ENCODE peak calls at places on chromosome 9, in four cellular contexts. Z, R, I and A are unnamed samples.

GRCh38 chr9:2285411-2285810 is 270.3 kb downstream of the SMARCA2 start:
- DNase-seq in Z (no peak), R (no peak), I (no peak), A (no peak)

GRCh38 chr9:87064311-87064710 is 117.0 kb upstream of the GAS1 start:
- DNase-seq in Z (no peak), R (no peak), I (no peak), A (no peak)

GRCh38 chr9:89793124-89793495 is 188.3 kb downstream of the GADD45G start:
- DNase-seq in Z (no peak), R (no peak), I (no peak), A (no peak)

GRCh38 chr9:76699966-76700365 is 64.3 kb upstream of the PCA3 start:
- DNase-seq in Z (no peak), R (no peak), I (no peak), A (no peak)

GRCh38 chr9:16191691-16192402 is 639.0 kb downstream of the CCDC171 start:
- DNase-seq in Z (peak), R (peak), I (peak), A (peak)

GRCh38 chr9:87029904-87030303 is 82.6 kb upstream of the GAS1 start:
- DNase-seq in Z (no peak), R (no peak), I (no peak), A (no peak)

GRCh38 chr9:132729235-132729890 is 59.1 kb downstream of the GTF3C4 start:
- DNase-seq in Z (no peak), R (no peak), I (no peak), A (no peak)

GRCh38 chr9:114048533-114049452 is 29.3 kb downstream of the AMBP start:
- DNase-seq in Z (no peak), R (no peak), I (no peak), A (no peak)

GRCh38 chr9:129401623-129402340 is 219.1 kb downstream of the C9orf50 start:
- DNase-seq in Z (no peak), R (no peak), I (no peak), A (no peak)

DNA sequence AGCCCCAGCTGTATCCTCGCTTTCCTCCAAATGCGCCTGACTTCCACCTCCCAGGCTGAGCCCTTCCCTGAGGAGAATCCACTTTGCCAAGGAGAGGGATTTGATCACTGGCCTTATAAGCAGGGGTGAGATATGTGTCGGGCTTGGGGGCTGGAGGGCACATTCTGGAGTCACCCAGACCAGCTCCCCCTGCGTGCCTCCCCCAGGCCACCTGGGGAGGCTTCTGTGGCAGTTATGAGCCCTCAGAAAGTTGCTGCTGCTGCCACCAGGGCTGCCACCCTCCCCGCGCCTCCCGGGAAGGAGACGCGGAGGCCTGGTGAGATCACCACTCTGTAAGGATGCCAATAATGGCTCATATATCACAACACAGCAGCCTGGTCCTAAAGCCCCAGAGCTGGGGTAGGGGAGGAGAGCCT is 211.5 kb downstream of the PAPPA start:
- DNase-seq in Z (no peak), R (no peak), I (peak), A (no peak)
- TF ChIP-seq CTCF in Z (peak), R (no peak), I (no peak), A (no peak)

GRCh38 chr9:135474915-135475314 is 4.7 kb upstream of the PPP1R26 start:
- DNase-seq in Z (peak), R (no peak), I (no peak), A (no peak)
- TF ChIP-seq CTCF in Z (peak), R (peak), I (peak), A (no peak)

GRCh38 chr9:19030899-19031298 is 2.1 kb downstream of the SAXO1 start:
- DNase-seq in Z (no peak), R (no peak), I (no peak), A (no peak)

GRCh38 chr9:19032411-19032810 is 598 bp downstream of the SAXO1 start:
- DNase-seq in Z (no peak), R (no peak), I (no peak), A (no peak)

GRCh38 chr9:19033015-19033414 is at the start of gene SAXO1:
- DNase-seq in Z (no peak), R (no peak), I (no peak), A (no peak)

DNA sequence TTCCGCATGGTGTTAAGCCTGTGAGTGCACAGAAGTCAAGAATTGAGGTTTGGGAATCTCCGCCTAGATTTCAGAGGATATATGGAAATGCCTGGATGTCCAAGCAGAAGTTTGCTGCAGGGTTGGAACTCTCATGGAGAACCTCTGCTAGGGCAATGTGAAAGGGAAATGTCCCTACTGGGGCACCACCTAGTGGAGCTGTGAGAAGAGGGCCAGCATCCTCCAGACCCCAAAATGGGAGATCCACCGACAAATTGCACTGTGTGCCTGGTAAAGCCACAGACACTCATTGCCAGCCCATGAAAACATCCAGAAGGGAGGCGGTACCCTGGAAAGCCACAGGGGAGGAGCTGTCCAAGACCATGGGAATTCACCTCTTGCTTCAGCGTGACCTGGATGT is 3.6 kb upstream of the SAXO1 start:
- DNase-seq in Z (no peak), R (no peak), I (no peak), A (no peak)
- TF ChIP-seq CTCF in Z (no peak), R (no peak), I (no peak), A (no peak)

DNA sequence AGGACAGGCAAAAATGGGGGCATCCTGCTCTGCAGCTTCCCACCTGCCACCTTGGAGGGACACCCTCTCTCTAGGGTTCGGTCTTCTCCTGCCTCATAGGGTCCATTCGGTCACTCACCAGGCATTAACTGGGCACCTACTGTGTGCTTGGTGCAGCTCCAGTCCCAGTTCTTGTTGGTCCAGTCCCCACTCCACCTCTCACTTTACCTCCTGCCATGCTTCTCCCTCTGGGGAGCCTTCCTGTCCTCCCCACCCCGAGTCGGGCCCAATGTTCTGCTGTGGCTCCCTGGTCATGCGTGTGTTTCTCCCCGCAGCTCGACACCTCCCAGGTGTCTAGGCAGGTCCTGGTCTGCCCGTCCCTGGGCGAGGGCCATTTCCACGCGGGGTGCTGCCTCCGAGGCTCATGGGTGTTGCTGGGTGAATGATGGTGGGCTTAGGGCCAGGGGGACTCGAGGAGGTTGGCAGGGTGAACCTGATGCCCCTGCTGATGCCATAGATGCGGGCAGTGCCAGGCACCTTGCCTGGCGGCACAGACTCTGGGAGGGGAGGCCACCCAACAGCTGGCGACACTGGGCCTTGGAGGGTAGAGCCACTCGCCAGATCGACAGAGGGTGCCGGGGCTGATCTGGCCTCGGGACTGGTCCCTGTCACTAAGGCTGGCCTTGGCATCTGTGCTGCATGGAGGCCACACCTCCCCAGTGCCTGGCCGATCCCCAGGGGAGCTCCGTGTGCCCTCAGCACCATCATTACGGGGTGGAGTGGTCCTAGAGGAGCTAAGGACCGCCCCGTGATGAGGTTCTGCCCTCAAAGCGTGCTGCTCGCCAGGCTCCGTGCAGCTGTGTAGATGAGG is 66.0 kb upstream of the RNU6ATAC start:
- DNase-seq in Z (no peak), R (no peak), I (no peak), A (no peak)
- TF ChIP-seq CTCF in Z (no peak), R (no peak), I (no peak), A (no peak)

GRCh38 chr9:78301466-78301865 is 4.5 kb downstream of the PSAT1 start:
- DNase-seq in Z (no peak), R (no peak), I (no peak), A (no peak)
- TF ChIP-seq CTCF in Z (no peak), R (no peak), I (no peak), A (no peak)

GRCh38 chr9:18849910-18850677 is 182.9 kb downstream of the SAXO1 start:
- DNase-seq in Z (no peak), R (no peak), I (no peak), A (no peak)
- TF ChIP-seq CTCF in Z (no peak), R (no peak), I (no peak), A (no peak)

DNA sequence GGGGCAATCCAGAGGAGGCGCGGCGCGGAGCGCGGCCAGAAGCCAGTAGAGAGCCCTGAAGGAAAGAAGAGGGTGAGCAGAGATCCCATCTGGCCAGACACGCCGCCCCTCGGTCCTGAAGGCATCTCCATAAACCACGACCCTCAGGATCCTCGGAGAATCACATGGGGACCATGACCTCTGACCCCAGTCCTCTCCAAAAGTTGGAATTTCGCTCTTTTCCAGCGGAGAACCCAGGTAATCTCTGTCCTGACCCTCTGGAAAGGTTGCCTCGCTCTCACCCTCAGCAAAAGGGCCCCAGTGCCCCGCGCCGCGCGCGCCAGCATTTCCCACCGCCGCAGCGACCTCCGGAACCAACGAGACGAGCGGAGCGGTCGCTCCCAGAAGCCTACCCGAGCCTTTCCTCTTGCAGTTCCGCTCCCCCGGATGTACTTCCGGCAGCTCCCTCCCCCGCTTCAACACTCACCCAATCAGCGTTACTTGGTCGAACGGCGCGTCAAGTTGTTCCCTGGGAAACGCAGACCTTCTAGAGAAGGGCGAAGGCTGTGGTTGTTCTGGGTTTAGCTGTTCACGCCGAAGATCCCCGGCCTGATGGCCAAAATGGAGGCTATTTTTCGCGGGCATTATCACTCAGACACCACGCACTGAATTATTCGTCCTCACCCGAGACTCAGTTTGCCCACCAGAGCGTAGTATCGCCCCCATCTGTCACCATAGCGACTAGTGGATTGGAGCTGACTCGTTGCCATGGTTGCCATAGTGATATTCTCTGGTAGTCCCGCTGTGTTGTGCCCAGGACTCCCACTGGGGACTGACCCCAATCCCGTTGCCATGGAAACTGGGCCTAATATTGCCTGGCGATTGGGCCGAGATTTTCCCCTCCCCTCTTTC is at the start of gene STOML2:
- DNase-seq in Z (peak), R (peak), I (peak), A (peak)
- TF ChIP-seq CTCF in Z (no peak), R (no peak), I (no peak), A (no peak)

DNA sequence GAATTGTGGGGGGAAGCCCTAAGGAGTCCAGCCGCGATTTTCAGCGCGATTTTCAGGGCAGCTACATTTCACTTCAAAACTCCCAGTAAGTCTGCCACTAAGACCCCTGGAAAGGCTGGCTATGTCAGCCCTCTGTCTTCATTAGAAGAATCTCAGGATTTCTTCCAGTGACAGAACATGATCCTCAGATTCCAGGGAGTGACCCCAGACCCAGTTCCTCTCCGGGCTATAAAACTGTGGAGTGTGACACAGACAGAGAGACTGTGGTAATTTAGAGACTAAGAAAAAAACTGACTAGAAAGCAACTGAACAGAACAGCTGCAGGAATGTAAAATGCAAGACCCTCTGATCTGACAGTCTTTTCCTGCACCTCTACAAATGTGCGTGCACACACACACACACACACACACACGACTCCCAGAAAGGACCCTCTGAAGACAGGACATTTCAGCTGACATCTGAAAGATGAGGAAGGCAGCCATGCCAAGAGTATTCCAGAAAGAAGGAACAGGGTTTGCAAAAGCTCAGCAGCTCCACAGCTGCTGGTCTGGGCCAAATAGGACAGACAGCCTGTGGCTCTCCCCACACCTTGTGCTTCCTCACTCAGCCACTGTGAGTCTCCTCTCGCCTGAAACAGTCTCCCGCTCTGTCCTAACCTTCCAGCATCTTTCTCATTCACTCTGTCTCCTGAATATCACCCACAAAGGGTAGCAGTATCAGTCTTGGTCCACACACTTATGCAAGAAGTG is 188.9 kb downstream of the PALM2AKAP2 start:
- DNase-seq in Z (peak), R (no peak), I (no peak), A (no peak)
- TF ChIP-seq CTCF in Z (peak), R (no peak), I (peak), A (no peak)